ENCODE peak calls at places on chromosomes 16 and 17, in ten cellular contexts. V, A, L, T, D, Y, X, U, O and G are unnamed samples.

GRCh38 chr17:73820686-73821448 is 176.6 kb upstream of the SDK2 start:
- DNase-seq in A (no peak), V (peak), L (peak), U (no peak), Y (no peak), O (peak), D (peak), X (no peak), T (no peak), G (no peak)

GRCh38 chr16:49127103-49127502 is 154.5 kb downstream of the CBLN1 start:
- DNase-seq in A (peak), T (no peak), Y (no peak), X (no peak), L (peak), O (no peak), V (no peak), U (no peak), D (no peak), G (no peak)

GRCh38 chr17:40176409-40177110 is 710 bp upstream of the RAPGEFL1 start:
- DNase-seq in A (no peak), O (no peak), L (no peak), X (peak), V (peak), D (no peak), U (no peak), Y (no peak), T (peak), G (peak)

GRCh38 chr16:81265658-81266451 is 27.4 kb downstream of the BCO1 start:
- DNase-seq in U (peak), D (peak), V (peak), O (peak), Y (no peak), X (peak), T (peak), L (no peak), A (no peak), G (no peak)

GRCh38 chr17:41496803-41497484 is 7.2 kb upstream of the KRT36 start:
- DNase-seq in Y (peak), L (peak), X (peak), A (peak), D (peak), U (no peak), V (peak), O (peak), T (peak), G (no peak)

GRCh38 chr17:82228842-82229685 is at the start of gene SLC16A3:
- DNase-seq in D (peak), Y (no peak), L (no peak), X (peak), U (no peak), A (peak), T (peak), V (peak), O (peak), G (no peak)

GRCh38 chr16:4496305-4496704 is 20.1 kb downstream of the HMOX2 start:
- DNase-seq in L (no peak), V (no peak), O (peak), U (no peak), T (no peak), D (no peak), A (no peak), X (no peak), Y (peak), G (no peak)

GRCh38 chr17:74842599-74843351 is 16.9 kb downstream of the GRIN2C start:
- DNase-seq in A (peak), D (peak), U (peak), X (peak), Y (peak), V (peak), L (peak), T (peak), O (peak), G (no peak)

GRCh38 chr17:74192950-74193781 is 10.3 kb upstream of the RPL38 start:
- DNase-seq in V (peak), T (peak), Y (no peak), O (peak), L (no peak), A (no peak), X (peak), D (peak), U (no peak), G (no peak)

GRCh38 chr16:81266680-81267095 is 28.2 kb downstream of the BCO1 start:
- DNase-seq in A (no peak), U (no peak), L (no peak), Y (no peak), D (peak), O (no peak), T (no peak), X (no peak), V (peak), G (no peak)

GRCh38 chr17:58172369-58173071 is 5.7 kb downstream of the OR4D2 start:
- DNase-seq in X (no peak), V (no peak), U (no peak), T (no peak), D (no peak), Y (peak), O (peak), L (peak), A (peak), G (no peak)

GRCh38 chr17:40190197-40191021 is 13.1 kb downstream of the RAPGEFL1 start:
- DNase-seq in V (no peak), A (peak), L (no peak), O (no peak), Y (no peak), U (no peak), X (no peak), D (peak), T (no peak), G (no peak)

GRCh38 chr16:50635505-50636392 is 45.4 kb downstream of the SNX20 start:
- DNase-seq in V (no peak), U (no peak), A (no peak), O (no peak), L (peak), Y (peak), X (no peak), D (peak), T (no peak), G (no peak)

GRCh38 chr16:65666132-65666869 is 544.4 kb upstream of the CDH11 start:
- DNase-seq in V (no peak), L (no peak), O (no peak), X (no peak), D (no peak), T (no peak), Y (no peak), A (no peak), U (no peak), G (no peak)

GRCh38 chr16:6940968-6941367 is 391.7 kb upstream of the RBFOX1 start:
- DNase-seq in L (no peak), T (no peak), O (no peak), Y (no peak), U (no peak), D (no peak), A (no peak), V (no peak), X (no peak), G (no peak)

GRCh38 chr16:569445-570254 is at the start of gene PIGQ:
- DNase-seq in T (peak), O (peak), D (peak), U (peak), A (peak), Y (no peak), L (peak), V (peak), X (peak), G (no peak)

GRCh38 chr17:17938388-17939107 is 33.7 kb downstream of the TOM1L2 start:
- DNase-seq in O (no peak), T (no peak), U (no peak), L (no peak), Y (no peak), X (no peak), D (no peak), A (no peak), V (peak), G (no peak)

GRCh38 chr16:55169780-55170179 is 154.2 kb upstream of the IRX6 start:
- DNase-seq in D (no peak), Y (no peak), T (no peak), O (no peak), X (peak), U (no peak), L (no peak), A (no peak), V (peak), G (no peak)

GRCh38 chr17:43553501-43554018 is 7.4 kb upstream of the ETV4 start:
- DNase-seq in X (no peak), Y (no peak), L (no peak), A (no peak), T (no peak), V (no peak), O (no peak), D (no peak), U (no peak), G (no peak)

GRCh38 chr16:85553436-85554113 is 59.5 kb upstream of the GSE1 start:
- DNase-seq in V (peak), D (peak), U (no peak), Y (peak), A (no peak), O (peak), T (peak), X (peak), L (peak), G (no peak)

GRCh38 chr16:23837553-23838308 is 1.9 kb downstream of the PRKCB start:
- DNase-seq in O (no peak), X (no peak), D (no peak), U (no peak), T (no peak), Y (no peak), A (no peak), V (no peak), L (peak), G (no peak)

GRCh38 chr17:79916506-79916905 is 77.3 kb upstream of the CBX4 start:
- DNase-seq in D (no peak), T (peak), A (no peak), L (no peak), V (no peak), Y (no peak), U (no peak), X (peak), O (no peak), G (no peak)

GRCh38 chr17:4945176-4945943 is 3.0 kb downstream of the PFN1 start:
- DNase-seq in Y (peak), L (peak), A (no peak), T (no peak), X (peak), U (peak), D (peak), V (peak), O (peak), G (no peak)

GRCh38 chr17:81738801-81739393 is 26.8 kb downstream of the SLC25A10 start:
- DNase-seq in D (no peak), L (no peak), X (peak), T (no peak), O (no peak), U (no peak), A (no peak), V (no peak), Y (no peak), G (peak)

GRCh38 chr17:34584805-34585416 is 5.5 kb downstream of the TMEM132E start:
- DNase-seq in X (no peak), V (no peak), L (peak), D (peak), A (no peak), O (peak), Y (no peak), U (no peak), T (no peak), G (peak)

GRCh38 chr16:30084096-30084815 is 7.5 kb downstream of the TBX6 start:
- DNase-seq in U (no peak), O (no peak), L (no peak), A (no peak), Y (no peak), V (no peak), T (no peak), D (no peak), X (no peak), G (no peak)

GRCh38 chr16:83808573-83809014 is 816 bp downstream of the HSBP1 start:
- DNase-seq in Y (no peak), D (no peak), X (no peak), U (no peak), L (no peak), T (no peak), O (no peak), A (no peak), V (no peak), G (no peak)

GRCh38 chr17:72034000-72034399 is 86.8 kb upstream of the SOX9 start:
- DNase-seq in U (no peak), Y (no peak), V (no peak), T (no peak), O (no peak), A (no peak), X (no peak), D (no peak), L (no peak), G (no peak)

GRCh38 chr17:76678330-76678729 is 32.4 kb downstream of the MXRA7 start:
- DNase-seq in Y (no peak), D (no peak), X (no peak), L (no peak), V (peak), T (no peak), A (no peak), U (no peak), O (no peak), G (no peak)

GRCh38 chr17:41397003-41397665 is at the start of gene KRT31:
- DNase-seq in O (no peak), Y (no peak), A (no peak), D (no peak), L (no peak), V (no peak), U (no peak), T (no peak), X (no peak), G (no peak)

GRCh38 chr17:63841350-63842172 is 924 bp downstream of the SMARCD2 start:
- DNase-seq in T (peak), A (peak), L (peak), O (peak), D (peak), V (peak), U (peak), Y (no peak), X (peak), G (no peak)

DNA sequence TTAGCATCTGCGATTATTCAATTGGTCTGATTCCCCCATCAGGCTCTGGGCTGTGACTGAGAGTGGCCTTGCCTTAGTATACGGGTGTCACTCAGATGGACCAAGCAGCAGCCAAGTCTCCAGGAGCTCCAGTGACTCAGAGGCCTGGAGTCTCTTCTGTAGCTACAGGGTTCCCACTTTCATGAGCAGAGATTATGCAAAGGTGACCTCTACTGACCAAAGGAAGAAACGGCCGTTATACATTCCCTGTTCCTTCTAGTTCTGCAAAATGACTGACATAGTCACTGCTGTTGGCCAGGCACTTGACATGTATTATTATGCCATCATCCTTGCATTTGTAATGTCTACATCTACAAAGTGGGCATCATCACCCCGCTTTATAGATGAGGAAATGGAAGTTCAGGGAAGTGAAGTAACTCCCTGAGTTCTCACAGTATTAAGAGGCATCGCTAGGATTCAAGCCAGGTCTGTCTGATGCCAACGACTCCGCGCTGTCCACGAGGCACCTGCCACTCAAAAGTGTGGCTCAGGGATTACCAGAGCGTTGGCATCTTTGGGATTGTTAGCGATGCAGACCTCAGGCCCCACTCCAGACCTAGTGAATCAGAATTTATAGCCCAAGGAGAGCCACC is 23.3 kb downstream of the SLC38A7 start:
- DNase-seq in U (no peak), A (peak), L (peak), O (peak), T (no peak), D (peak), V (peak), Y (peak), X (no peak), G (no peak)
- TF ChIP-seq CTCF in U (peak), A (peak), L (peak), O (peak), T (peak), D (peak), V (peak), Y (peak), X (peak), G (peak)

DNA sequence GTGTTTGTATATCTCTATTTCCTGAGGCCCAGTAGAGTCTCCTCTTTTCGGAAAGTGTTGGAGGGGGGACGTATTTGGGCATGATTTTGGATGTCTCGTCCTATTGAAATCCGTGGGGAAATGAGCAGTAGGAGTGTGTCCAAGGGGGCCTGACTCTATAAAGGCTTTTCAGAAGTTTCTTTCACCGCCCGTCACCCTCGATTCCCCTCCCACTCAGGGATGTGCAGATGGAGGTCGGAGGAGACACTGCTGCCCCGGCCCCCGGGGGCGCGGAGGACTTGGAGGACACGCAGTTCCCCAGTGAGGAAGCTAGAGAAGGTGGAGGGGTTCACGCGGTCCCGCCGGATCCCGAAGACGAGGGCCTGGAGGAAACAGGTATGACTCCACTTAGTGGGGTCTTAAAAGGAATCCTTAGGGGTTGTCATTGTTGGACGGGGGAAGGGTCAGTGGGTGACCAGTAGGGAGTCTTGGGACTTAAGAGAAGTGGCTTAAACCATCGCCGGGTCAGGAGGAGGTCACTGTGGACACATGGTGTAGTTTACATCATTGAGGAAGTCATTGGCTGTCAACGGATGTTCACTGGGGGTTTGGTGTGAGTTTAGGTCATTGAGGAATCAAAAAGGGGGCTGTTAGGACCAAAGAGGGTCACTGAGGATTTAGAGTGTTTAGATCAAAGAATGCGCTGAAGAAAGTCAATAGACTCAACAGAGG is 424 bp downstream of the MON1B start:
- DNase-seq in T (peak), U (no peak), V (peak), D (no peak), O (peak), X (peak), A (no peak), L (peak), Y (no peak), G (no peak)
- TF ChIP-seq CTCF in T (no peak), U (no peak), V (no peak), D (no peak), O (no peak), X (no peak), A (no peak), L (no peak), Y (no peak), G (peak)

GRCh38 chr16:10552998-10553491 is 27.4 kb downstream of the EMP2 start:
- DNase-seq in L (peak), V (peak), A (no peak), U (peak), Y (no peak), O (no peak), X (peak), T (no peak), D (peak), G (no peak)

GRCh38 chr16:10551881-10552280 is 28.5 kb downstream of the EMP2 start:
- DNase-seq in X (no peak), V (no peak), O (no peak), L (no peak), D (no peak), Y (no peak), A (no peak), T (no peak), U (no peak), G (no peak)

GRCh38 chr16:10556240-10556639 is 24.2 kb downstream of the EMP2 start:
- DNase-seq in D (no peak), L (no peak), T (no peak), Y (no peak), A (no peak), U (no peak), X (no peak), V (no peak), O (no peak), G (no peak)

GRCh38 chr16:10552281-10552680 is 28.1 kb downstream of the EMP2 start:
- DNase-seq in L (no peak), T (no peak), X (no peak), A (no peak), Y (no peak), V (no peak), U (no peak), D (no peak), O (no peak), G (no peak)

GRCh38 chr16:10554569-10554968 is 25.8 kb downstream of the EMP2 start:
- DNase-seq in X (no peak), U (no peak), T (no peak), A (no peak), O (no peak), Y (no peak), D (no peak), L (no peak), V (no peak), G (no peak)
- TF ChIP-seq CTCF in X (no peak), U (no peak), T (no peak), A (no peak), O (no peak), Y (no peak), D (no peak), L (no peak), V (no peak), G (no peak)

GRCh38 chr17:1171953-1172352 is 7.8 kb downstream of the ABR start:
- DNase-seq in U (no peak), O (no peak), A (no peak), T (no peak), Y (no peak), L (no peak), X (no peak), V (no peak), D (no peak), G (no peak)

GRCh38 chr17:1168537-1169234 is 11.1 kb downstream of the ABR start:
- DNase-seq in A (no peak), D (no peak), X (no peak), T (no peak), U (peak), L (no peak), Y (no peak), V (no peak), O (no peak), G (no peak)

GRCh38 chr17:1169913-1170312 is 9.9 kb downstream of the ABR start:
- DNase-seq in X (no peak), D (no peak), O (no peak), L (no peak), T (no peak), A (no peak), V (no peak), U (no peak), Y (no peak), G (no peak)

GRCh38 chr17:1169471-1169908 is 10.3 kb downstream of the ABR start:
- DNase-seq in A (no peak), T (no peak), V (no peak), U (peak), L (no peak), X (no peak), D (no peak), O (no peak), Y (no peak), G (no peak)

GRCh38 chr17:1170739-1171138 is 9.0 kb downstream of the ABR start:
- DNase-seq in X (no peak), A (no peak), Y (no peak), V (no peak), O (no peak), L (no peak), U (no peak), T (no peak), D (no peak), G (no peak)
- TF ChIP-seq CTCF in X (no peak), A (no peak), Y (peak), V (no peak), O (peak), L (peak), U (no peak), T (no peak), D (peak), G (peak)

DNA sequence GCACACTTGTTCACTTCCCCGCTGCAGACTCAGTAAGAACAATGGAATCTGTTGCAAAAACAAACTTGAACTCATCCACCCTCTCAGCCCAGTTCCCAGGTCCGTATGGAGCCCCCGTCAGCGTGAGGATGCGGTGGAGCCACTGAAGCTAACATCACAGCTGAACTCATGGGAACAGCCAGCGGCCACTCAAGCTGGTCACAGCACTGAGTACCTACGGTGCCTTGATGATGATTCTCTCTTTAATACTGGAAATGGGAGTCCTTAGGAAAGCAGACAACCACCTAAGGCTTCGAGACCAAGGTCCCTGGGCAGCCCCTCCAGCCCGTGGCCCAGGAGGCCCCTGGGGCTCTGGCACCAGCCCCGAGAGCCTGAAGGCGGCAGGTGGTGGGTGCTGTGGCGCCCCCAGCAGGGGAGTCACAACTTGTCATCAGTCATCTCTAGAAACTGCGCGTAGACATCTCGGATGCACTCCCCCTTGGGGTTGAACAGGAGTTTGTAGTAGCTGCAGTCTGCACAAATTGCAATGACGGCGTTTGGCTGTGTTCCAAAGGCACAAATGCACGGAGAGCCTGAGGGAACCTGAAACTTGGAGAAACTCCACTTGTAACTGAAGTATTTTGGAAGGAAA is 31.0 kb upstream of the RHOT1 start:
- DNase-seq in O (peak), A (peak), U (peak), T (no peak), V (peak), Y (no peak), X (no peak), D (peak), L (peak), G (no peak)
- TF ChIP-seq CTCF in O (peak), A (peak), U (no peak), T (no peak), V (peak), Y (peak), X (no peak), D (peak), L (peak), G (peak)

GRCh38 chr17:57084802-57085447 is at the start of gene AKAP1:
- DNase-seq in O (peak), A (peak), U (peak), X (peak), V (peak), D (peak), Y (peak), L (peak), T (peak), G (peak)
- TF ChIP-seq CTCF in O (no peak), A (no peak), U (peak), X (no peak), V (peak), D (no peak), Y (peak), L (peak), T (peak), G (peak)